ENCODE peak calls at places on chromosomes 12 and 14, in four cellular contexts. W is AG20443, F is testis, Q is cardiac fibroblast. P is an unnamed sample.

GRCh38 chr12:102900389-102900788 is 16.7 kb downstream of the PAH start:
- DNase-seq in W (no peak), Q (no peak), F (no peak), P (no peak)

GRCh38 chr12:108173892-108174291 is 44.8 kb downstream of the WSCD2 start:
- DNase-seq in F (no peak), Q (no peak), W (no peak), P (no peak)

GRCh38 chr12:90280564-90281058 is 572.0 kb upstream of the ATP2B1 start:
- DNase-seq in W (no peak), Q (peak), F (no peak), P (peak)

GRCh38 chr14:68981539-68981976 is 2.5 kb upstream of the ACTN1 start:
- DNase-seq in Q (peak), W (no peak), F (no peak), P (peak)

GRCh38 chr12:53674977-53675700 is 744 bp downstream of the ATP5MC2 start:
- DNase-seq in F (no peak), W (no peak), Q (peak), P (peak)

GRCh38 chr12:93536766-93537515 is 35.5 kb upstream of the SOCS2 start:
- DNase-seq in W (peak), F (no peak), Q (peak), P (no peak)

GRCh38 chr14:98198385-98198784 is 1073.6 kb downstream of the BCL11B start:
- DNase-seq in W (no peak), F (no peak), Q (no peak), P (no peak)

GRCh38 chr14:102507026-102507860 is 2.3 kb downstream of the ANKRD9 start:
- DNase-seq in W (no peak), Q (no peak), F (peak), P (no peak)

GRCh38 chr12:24954261-24954660 is 5.4 kb upstream of the BCAT1 start:
- DNase-seq in Q (no peak), F (no peak), W (no peak), P (no peak)

P was measured in endothelial cell of umbilical vein.